ENCODE peak calls at places on chromosomes 12 and 14, in seven cellular contexts. A is GM23338, B is neural progenitor cell, F is OCI-LY7, Z is SK-N-SH, P is HCT116, S is MM.1S. U is an unnamed sample.

GRCh38 chr12:115261691-115262398 is 577.9 kb upstream of the TBX3 start:
- DNase-seq in A (no peak), B (no peak), F (no peak), Z (no peak), P (no peak), S (no peak), U (no peak)

GRCh38 chr12:12812163-12812562 is 983 bp upstream of the DDX47 start:
- DNase-seq in A (no peak), B (no peak), F (no peak), Z (no peak), P (no peak), S (no peak), U (no peak)

GRCh38 chr12:98698603-98699463 is 53.7 kb downstream of the APAF1 start:
- DNase-seq in A (peak), B (no peak), F (peak), Z (peak), P (peak), S (peak), U (peak)

GRCh38 chr12:31033681-31034080 is 40.0 kb upstream of the DDX11 start:
- DNase-seq in A (no peak), B (no peak), F (no peak), Z (no peak), P (no peak), S (no peak), U (no peak)

GRCh38 chr12:79344855-79345840 is 345.6 kb downstream of the PAWR start:
- DNase-seq in A (peak), B (peak), F (peak), Z (peak), P (peak), S (peak), U (peak)

GRCh38 chr12:85468356-85469157 is 188.5 kb downstream of the ALX1 start:
- DNase-seq in A (peak), B (peak), F (peak), Z (peak), P (peak), S (peak), U (peak)

GRCh38 chr14:104844306-104845032 is 20.6 kb upstream of the CEP170B start:
- DNase-seq in A (peak), B (peak), F (no peak), Z (no peak), P (no peak), S (no peak), U (peak)

GRCh38 chr12:121787063-121787774 is 6.3 kb downstream of the RHOF start:
- DNase-seq in A (no peak), B (no peak), F (no peak), Z (no peak), P (no peak), S (no peak), U (peak)

GRCh38 chr14:100610511-100611217 is 23.4 kb upstream of the BEGAIN start:
- DNase-seq in A (no peak), B (no peak), F (no peak), Z (peak), P (no peak), S (no peak), U (peak)

GRCh38 chr14:105064721-105065143 is 498 bp downstream of the GPR132 start:
- DNase-seq in A (no peak), B (peak), F (no peak), Z (peak), P (no peak), S (peak), U (peak)

GRCh38 chr12:80196419-80196818 is 97.1 kb downstream of the OTOGL start:
- DNase-seq in A (no peak), B (no peak), F (no peak), Z (no peak), P (no peak), S (no peak), U (no peak)

GRCh38 chr12:120625557-120626419 is 14.6 kb upstream of the CABP1 start:
- DNase-seq in A (peak), B (peak), F (peak), Z (peak), P (peak), S (peak), U (no peak)

GRCh38 chr12:20946732-20947131 is 136.2 kb downstream of the SLCO1B3 start:
- DNase-seq in A (peak), B (peak), F (peak), Z (peak), P (peak), S (peak), U (peak)

GRCh38 chr14:76708028-76708427 is 53.2 kb upstream of the VASH1 start:
- DNase-seq in A (no peak), B (no peak), F (no peak), Z (no peak), P (no peak), S (no peak), U (no peak)

GRCh38 chr12:41230756-41231155 is 42.6 kb downstream of the PDZRN4 start:
- DNase-seq in A (no peak), B (no peak), F (no peak), Z (no peak), P (no peak), S (no peak), U (no peak)

GRCh38 chr14:64762044-64763034 is 58.1 kb downstream of the PLEKHG3 start:
- DNase-seq in A (no peak), B (peak), F (no peak), Z (peak), P (peak), S (no peak), U (peak)

GRCh38 chr14:99564256-99564902 is 39.6 kb downstream of the CCDC85C start:
- DNase-seq in A (no peak), B (no peak), F (no peak), Z (peak), P (no peak), S (no peak), U (peak)

GRCh38 chr14:23866269-23866668 is 87.3 kb upstream of the DHRS4 start:
- DNase-seq in A (no peak), B (no peak), F (no peak), Z (no peak), P (no peak), S (no peak), U (no peak)

GRCh38 chr12:1629338-1630080 is 478 bp downstream of the WNT5B start:
- DNase-seq in A (peak), B (peak), F (peak), Z (peak), P (no peak), S (no peak), U (no peak)

DNA sequence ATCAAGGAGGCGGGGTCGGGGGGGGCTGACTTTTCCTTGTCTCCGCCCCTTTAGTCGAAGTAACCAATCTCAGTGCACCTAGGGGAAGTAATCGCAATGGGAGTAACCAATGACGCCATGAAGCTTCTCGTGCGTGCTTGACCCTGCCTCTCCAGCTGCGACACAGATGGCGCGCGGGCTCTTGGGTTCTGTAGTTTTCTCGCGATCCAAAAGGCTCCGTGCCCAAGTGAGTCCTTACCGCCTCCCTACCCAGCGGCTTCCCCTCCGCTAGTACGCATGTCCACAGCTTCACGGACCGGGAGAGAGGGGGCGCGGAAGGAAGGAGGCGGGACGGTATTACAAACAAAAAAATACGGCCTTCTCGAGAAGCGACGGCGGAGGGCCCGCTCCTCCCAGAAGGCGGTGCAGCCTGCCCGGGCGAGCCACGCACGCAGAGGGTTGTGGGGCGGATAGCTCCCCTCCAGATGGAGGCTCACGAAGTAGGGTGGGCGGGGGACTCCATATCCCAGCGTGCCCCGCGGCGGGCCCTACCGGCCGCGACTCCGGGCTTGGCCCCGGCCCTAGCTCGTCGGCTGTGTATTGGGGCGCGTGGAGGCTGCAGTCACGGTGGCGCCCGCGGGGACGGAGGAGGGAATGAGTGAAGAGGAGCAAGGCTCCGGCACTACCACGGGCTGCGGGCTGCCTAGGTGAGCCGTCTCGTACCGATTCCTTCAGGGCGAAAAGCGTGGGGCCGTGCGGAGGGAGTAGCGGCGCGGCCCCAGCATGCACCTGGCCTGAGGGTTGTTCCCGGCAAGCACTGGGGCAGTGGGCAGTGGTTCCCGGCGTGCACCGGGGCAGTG is at the start of gene TARBP2:
- DNase-seq in A (peak), B (peak), F (peak), Z (peak), P (peak), S (peak), U (peak)
- TF ChIP-seq CTCF in A (no peak), B (peak), F (no peak), Z (no peak), P (no peak), S (no peak), U (no peak)

GRCh38 chr14:95681153-95681552 is 5.1 kb upstream of the TCL1B start:
- DNase-seq in A (no peak), B (no peak), F (no peak), Z (no peak), P (no peak), S (no peak), U (no peak)

GRCh38 chr14:95675486-95675885 is 10.7 kb upstream of the TCL1B start:
- DNase-seq in A (no peak), B (peak), F (no peak), Z (no peak), P (no peak), S (no peak), U (no peak)

GRCh38 chr14:95679995-95680735 is 6.1 kb upstream of the TCL1B start:
- DNase-seq in A (peak), B (peak), F (peak), Z (no peak), P (peak), S (no peak), U (no peak)

GRCh38 chr14:95677168-95677835 is 8.9 kb upstream of the TCL1B start:
- DNase-seq in A (no peak), B (no peak), F (no peak), Z (no peak), P (no peak), S (no peak), U (no peak)

GRCh38 chr14:95679148-95679547 is 7.1 kb upstream of the TCL1B start:
- DNase-seq in A (no peak), B (no peak), F (no peak), Z (no peak), P (no peak), S (no peak), U (no peak)
- TF ChIP-seq EZH2phosphoT487 in A (no peak), B (no peak), F (no peak), Z (no peak), P (no peak), S (no peak), U (no peak)

GRCh38 chr12:93587601-93588000 is 15.1 kb downstream of the SOCS2 start:
- DNase-seq in A (no peak), B (no peak), F (no peak), Z (no peak), P (no peak), S (no peak), U (no peak)
- TF ChIP-seq CTCF in A (no peak), B (no peak), F (no peak), Z (no peak), P (no peak), S (no peak), U (no peak)

GRCh38 chr14:52086755-52087154 is 17.9 kb upstream of the NID2 start:
- DNase-seq in A (no peak), B (no peak), F (no peak), Z (no peak), P (no peak), S (no peak), U (no peak)
- TF ChIP-seq EZH2phosphoT487 in A (no peak), B (no peak), F (no peak), Z (no peak), P (no peak), S (no peak), U (no peak)

GRCh38 chr12:132554857-132555630 is 55.3 kb downstream of the LRCOL1 start:
- DNase-seq in A (peak), B (peak), F (peak), Z (peak), P (no peak), S (no peak), U (no peak)
- TF ChIP-seq CTCF in A (peak), B (peak), F (peak), Z (peak), P (peak), S (no peak), U (peak)

GRCh38 chr12:129789921-129790320 is 113.9 kb downstream of the TMEM132D start:
- DNase-seq in A (no peak), B (no peak), F (no peak), Z (no peak), P (no peak), S (no peak), U (no peak)

GRCh38 chr12:129790930-129791329 is 112.9 kb downstream of the TMEM132D start:
- DNase-seq in A (no peak), B (no peak), F (no peak), Z (peak), P (no peak), S (no peak), U (no peak)

GRCh38 chr12:129790331-129790730 is 113.5 kb downstream of the TMEM132D start:
- DNase-seq in A (no peak), B (no peak), F (no peak), Z (peak), P (no peak), S (no peak), U (no peak)

GRCh38 chr12:129788506-129788905 is 115.3 kb downstream of the TMEM132D start:
- DNase-seq in A (no peak), B (no peak), F (no peak), Z (no peak), P (no peak), S (no peak), U (peak)
- TF ChIP-seq EZH2phosphoT487 in A (no peak), B (no peak), F (no peak), Z (no peak), P (no peak), S (no peak), U (no peak)